ENCODE peak calls at places on chromosomes 2 and 18, in six cellular contexts. E is neural crest cell, T is PC-9, X is heart right ventricle, G is body of pancreas, H is astrocyte of the spinal cord. B is an unnamed sample.
A peak's percentile ranks its signal among the peaks of the same experiment; 100 is the strongest.

GRCh38 chr18:27838230-27838629 is 338.7 kb downstream of the CDH2 start:
- DNase-seq in G (no peak), E (no peak), T (no peak), X (no peak), H (peak; percentile 17), B (no peak)

GRCh38 chr2:29010946-29011649 is 30.0 kb downstream of the TOGARAM2 start:
- DNase-seq in H (peak; percentile 74), E (no peak), X (peak; percentile 49), T (no peak), G (no peak), B (no peak)

GRCh38 chr18:57429607-57430165 is 5.5 kb upstream of the ONECUT2 start:
- DNase-seq in E (no peak), H (no peak), X (no peak), T (no peak), G (no peak), B (no peak)

GRCh38 chr2:98709530-98709929 is 21.4 kb downstream of the MGAT4A start:
- DNase-seq in T (no peak), E (no peak), X (no peak), G (peak; percentile 63), H (no peak), B (no peak)

GRCh38 chr2:212908031-212908430 is 243.4 kb downstream of the IKZF2 start:
- DNase-seq in E (no peak), X (no peak), G (no peak), H (no peak), T (no peak), B (no peak)

GRCh38 chr2:168874368-168875005 is 15.7 kb downstream of the SPC25 start:
- DNase-seq in H (no peak), G (no peak), T (no peak), E (no peak), X (no peak), B (no peak)

GRCh38 chr2:46847726-46848421 is 67.7 kb downstream of the MCFD2 start:
- DNase-seq in G (no peak), E (no peak), H (peak; percentile 70), T (peak; percentile 43), X (no peak), B (no peak)

GRCh38 chr2:128318776-128319456 is at the start of gene HS6ST1:
- DNase-seq in G (peak; percentile 89), E (peak; percentile 83), H (peak; percentile 73), X (peak; percentile 91), T (peak; percentile 49), B (peak; percentile 96)

GRCh38 chr2:227861011-227861410 is 10.4 kb upstream of the DAW1 start:
- DNase-seq in X (no peak), T (no peak), G (no peak), H (peak; percentile 49), E (no peak), B (no peak)

GRCh38 chr2:23926289-23926749 is 604 bp downstream of the ATAD2B start:
- DNase-seq in X (no peak), E (peak; percentile 39), T (peak; percentile 34), H (no peak), G (peak; percentile 43), B (peak; percentile 69)

GRCh38 chr2:3451926-3452671 is 67.2 kb downstream of the ADI1 start:
- DNase-seq in G (no peak), E (no peak), H (peak; percentile 21), T (no peak), X (no peak), B (no peak)

GRCh38 chr2:241808051-241808450 is 942 bp upstream of the NEU4 start:
- DNase-seq in G (no peak), E (no peak), T (no peak), X (peak; percentile 25), H (no peak), B (no peak)

GRCh38 chr2:240247868-240248820 is 107.7 kb upstream of the OTOS start:
- DNase-seq in H (no peak), T (peak; percentile 31), G (no peak), X (no peak), E (peak; percentile 1), B (no peak)

GRCh38 chr2:176094307-176094706 is 1.8 kb downstream of the HOXD13 start:
- DNase-seq in X (no peak), G (no peak), H (no peak), E (no peak), T (no peak), B (no peak)

GRCh38 chr2:36408198-36408703 is 52.7 kb downstream of the CRIM1 start:
- DNase-seq in G (no peak), X (no peak), E (no peak), T (no peak), H (peak; percentile 85), B (no peak)

GRCh38 chr2:33441235-33441810 is 35.1 kb upstream of the RASGRP3 start:
- DNase-seq in X (no peak), H (peak; percentile 75), T (no peak), E (peak; percentile 30), G (peak; percentile 38), B (no peak)

GRCh38 chr2:15158117-15158516 is 403.0 kb downstream of the NBAS start:
- DNase-seq in H (no peak), G (no peak), T (no peak), E (peak; percentile 32), X (no peak), B (no peak)

GRCh38 chr2:226578373-226578772 is 221.2 kb downstream of the IRS1 start:
- DNase-seq in G (no peak), T (no peak), X (no peak), H (peak; percentile 41), E (no peak), B (no peak)

GRCh38 chr2:231482806-231483391 is 18.6 kb upstream of the NCL start:
- DNase-seq in T (no peak), G (peak; percentile 80), H (peak; percentile 28), X (peak; percentile 82), E (peak; percentile 72), B (peak; percentile 77)
- TF ChIP-seq CTCF in T (peak; percentile 77), G (peak; percentile 79), H (peak; percentile 93), X (peak; percentile 85), E (peak; percentile 81), B (peak; percentile 29)

GRCh38 chr18:12479982-12480381 is 72.3 kb downstream of the PRELID3A start:
- DNase-seq in G (no peak), T (no peak), H (no peak), E (no peak), X (no peak), B (no peak)

GRCh38 chr18:12474876-12475275 is 67.1 kb downstream of the PRELID3A start:
- DNase-seq in G (no peak), X (no peak), E (no peak), T (no peak), H (no peak), B (no peak)

GRCh38 chr18:12477606-12478005 is 69.9 kb downstream of the PRELID3A start:
- DNase-seq in X (no peak), E (no peak), H (no peak), G (no peak), T (no peak), B (no peak)

GRCh38 chr18:12476955-12477354 is 69.2 kb downstream of the PRELID3A start:
- DNase-seq in T (no peak), X (no peak), G (no peak), H (no peak), E (no peak), B (no peak)

DNA sequence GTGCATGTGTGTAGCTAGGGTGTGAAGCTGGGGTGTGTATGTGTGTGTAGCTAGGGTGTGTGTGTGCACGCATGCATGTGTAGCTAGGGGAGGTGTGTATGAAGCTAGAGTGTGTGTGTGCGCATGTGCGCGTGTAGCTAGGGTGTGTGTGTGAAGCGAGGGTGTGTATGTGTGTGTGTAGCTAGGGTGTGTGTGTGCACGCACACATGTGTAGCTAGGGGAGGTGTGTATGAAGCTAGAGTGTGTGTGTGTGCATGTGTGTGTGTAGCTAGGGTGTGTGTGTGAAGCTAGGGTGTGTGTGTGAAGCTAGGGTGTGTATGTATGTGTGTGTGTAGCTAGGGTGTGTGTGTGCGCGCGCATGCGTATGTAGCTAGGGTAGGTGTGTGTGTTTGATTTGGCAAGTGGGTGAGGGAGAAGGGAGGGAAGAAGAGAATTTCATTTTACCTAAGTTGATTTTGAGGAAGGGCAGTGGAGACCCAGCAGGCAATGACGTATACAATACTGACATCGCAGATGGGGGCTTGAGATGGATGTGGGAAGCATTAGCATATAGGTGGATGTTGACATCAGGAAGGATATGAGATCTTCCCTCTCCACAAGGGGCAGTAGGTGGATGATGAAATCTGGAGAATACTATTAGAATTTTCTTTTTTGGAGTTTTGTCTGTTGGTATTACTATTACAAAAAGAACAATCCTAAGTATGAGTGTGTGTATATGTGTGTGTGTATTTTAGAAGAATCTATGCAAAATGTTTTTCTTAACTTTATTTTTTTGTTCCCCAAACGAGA is 70.7 kb downstream of the PRELID3A start:
- DNase-seq in T (no peak), G (no peak), H (no peak), X (no peak), E (no peak), B (no peak)
- TF ChIP-seq CTCF in T (no peak), G (no peak), H (no peak), X (no peak), E (no peak), B (no peak)

DNA sequence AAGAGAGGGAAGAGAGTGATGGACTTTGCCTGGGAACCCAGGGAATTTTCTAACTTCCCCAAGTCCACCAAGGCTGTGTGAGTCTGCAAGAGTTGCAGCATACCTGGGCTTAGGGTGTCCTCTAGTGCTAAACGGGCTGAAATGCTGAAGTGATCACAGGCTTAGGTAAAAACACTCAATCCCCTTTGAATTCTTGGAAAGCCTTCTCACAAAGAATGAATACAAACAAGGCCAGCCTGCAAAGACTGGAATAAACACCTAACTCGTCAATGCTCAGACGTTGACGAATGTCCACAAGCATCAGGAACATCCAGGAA is 30.0 kb upstream of the BMP10 start:
- DNase-seq in X (no peak), E (no peak), G (no peak), H (no peak), T (no peak), B (no peak)
- TF ChIP-seq CTCF in X (no peak), E (no peak), G (no peak), H (peak; percentile 31), T (peak; percentile 18), B (no peak)

GRCh38 chr2:134663451-134663850 is 55.3 kb downstream of the TMEM163 start:
- DNase-seq in T (no peak), X (no peak), H (no peak), G (no peak), E (no peak), B (no peak)

GRCh38 chr2:134662751-134663150 is 56.0 kb downstream of the TMEM163 start:
- DNase-seq in E (no peak), G (no peak), H (no peak), T (no peak), X (no peak), B (no peak)

GRCh38 chr2:134660619-134661403 is 58.0 kb downstream of the TMEM163 start:
- DNase-seq in X (no peak), T (no peak), G (no peak), H (no peak), E (no peak), B (no peak)

GRCh38 chr2:134659724-134660123 is 59.1 kb downstream of the TMEM163 start:
- DNase-seq in T (no peak), X (no peak), G (no peak), E (no peak), H (no peak), B (no peak)

DNA sequence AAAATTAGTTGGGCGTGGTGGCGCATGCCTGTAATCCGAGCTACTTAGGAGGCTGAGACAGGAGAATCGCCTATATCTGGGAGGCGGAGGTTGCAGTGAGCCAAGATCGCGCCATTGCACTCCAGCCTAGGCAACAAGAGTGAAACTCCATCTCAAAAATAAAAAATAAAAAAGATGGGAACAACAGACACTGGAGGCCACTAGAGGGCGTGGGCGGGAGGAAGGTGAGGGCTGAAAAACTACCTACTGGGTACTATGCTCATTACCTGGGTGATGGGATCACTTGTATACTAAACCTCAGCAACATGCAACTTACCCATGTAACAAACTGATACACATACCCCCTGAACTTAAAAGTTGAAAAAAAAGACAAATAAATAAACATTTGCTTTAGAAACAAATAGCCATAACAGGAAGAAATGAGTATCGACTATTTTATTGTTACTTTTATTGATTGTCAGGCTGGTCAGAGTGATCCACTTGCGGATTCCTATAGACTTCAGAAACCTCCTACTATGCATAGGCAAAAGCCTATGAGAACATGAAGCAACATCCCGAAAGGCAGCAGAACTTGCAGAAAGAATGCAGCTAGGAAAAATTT is 61.0 kb downstream of the TMEM163 start:
- DNase-seq in E (no peak), T (no peak), H (no peak), G (no peak), X (no peak), B (no peak)
- TF ChIP-seq CTCF in E (peak; percentile 56), T (peak; percentile 87), H (peak; percentile 36), G (peak; percentile 60), X (peak; percentile 47), B (no peak)